ENCODE peak calls at places on chromosomes 4 and X, in eight cellular contexts. S, V, Y, Z, M, N, L and G are unnamed samples.
A peak's percentile ranks its signal among the peaks of the same experiment; 100 is the strongest.

GRCh38 chr4:38113136-38113535 is 152.9 kb downstream of the PTTG2 start:
- DNase-seq in S (no peak), V (no peak), Y (no peak), Z (no peak), M (no peak), N (no peak), L (no peak), G (no peak)

GRCh38 chrX:11435568-11435967 is 142.4 kb downstream of the AMELX start:
- DNase-seq in S (no peak), V (no peak), Y (no peak), Z (no peak), M (no peak), N (no peak), L (no peak), G (no peak)

GRCh38 chr4:52126946-52127345 is 75.8 kb downstream of the SPATA18 start:
- DNase-seq in S (no peak), V (no peak), Y (no peak), Z (no peak), M (no peak), N (no peak), L (no peak), G (peak; percentile 0)

GRCh38 chrX:21993265-21993664 is 38.9 kb upstream of the PHEX start:
- DNase-seq in S (no peak), V (no peak), Y (no peak), Z (no peak), M (peak; percentile 7), N (peak; percentile 60), L (no peak), G (no peak)

GRCh38 chrX:106932492-106932923 is 12.3 kb downstream of the CLDN2 start:
- DNase-seq in S (peak; percentile 1), V (no peak), Y (no peak), Z (no peak), M (no peak), N (no peak), L (no peak), G (no peak)

GRCh38 chrX:51332188-51332942 is at the start of gene NUDT10:
- DNase-seq in S (no peak), V (no peak), Y (peak; percentile 83), Z (no peak), M (peak; percentile 17), N (peak; percentile 43), L (peak; percentile 84), G (peak; percentile 50)

GRCh38 chrX:153969904-153970397 is 1.7 kb downstream of the HCFC1 start:
- DNase-seq in S (no peak), V (no peak), Y (peak; percentile 85), Z (peak; percentile 47), M (no peak), N (no peak), L (no peak), G (no peak)

GRCh38 chr4:5370286-5370685 is 319.0 kb downstream of the STK32B start:
- DNase-seq in S (peak; percentile 26), V (no peak), Y (no peak), Z (no peak), M (no peak), N (no peak), L (no peak), G (no peak)

GRCh38 chrX:51182545-51182944 is 150.1 kb upstream of the NUDT10 start:
- DNase-seq in S (no peak), V (no peak), Y (no peak), Z (no peak), M (no peak), N (no peak), L (peak; percentile 5), G (no peak)

GRCh38 chr4:140222175-140222574 is 68.2 kb upstream of the MAML3 start:
- DNase-seq in S (peak; percentile 31), V (no peak), Y (no peak), Z (no peak), M (no peak), N (no peak), L (no peak), G (no peak)

GRCh38 chrX:34884693-34885277 is 57.8 kb upstream of the FAM47B start:
- DNase-seq in S (no peak), V (no peak), Y (no peak), Z (no peak), M (no peak), N (no peak), L (no peak), G (no peak)

GRCh38 chr4:184593461-184593860 is 55.8 kb downstream of the CASP3 start:
- DNase-seq in S (no peak), V (no peak), Y (no peak), Z (no peak), M (no peak), N (no peak), L (no peak), G (no peak)

GRCh38 chr4:159075531-159075932 is 27.3 kb upstream of the RAPGEF2 start:
- DNase-seq in S (no peak), V (no peak), Y (no peak), Z (no peak), M (no peak), N (no peak), L (no peak), G (no peak)

GRCh38 chr4:151600432-151600831 is 160.4 kb downstream of the GATB start:
- DNase-seq in S (no peak), V (no peak), Y (no peak), Z (no peak), M (no peak), N (no peak), L (no peak), G (no peak)

GRCh38 chr4:60805500-60806313 is 394.4 kb upstream of the ADGRL3 start:
- DNase-seq in S (no peak), V (peak; percentile 26), Y (no peak), Z (peak; percentile 3), M (no peak), N (no peak), L (peak; percentile 59), G (no peak)

GRCh38 chr4:77176606-77177005 is 19.6 kb downstream of the CCNG2 start:
- DNase-seq in S (no peak), V (no peak), Y (no peak), Z (no peak), M (no peak), N (no peak), L (peak; percentile 69), G (no peak)

GRCh38 chr4:2906218-2906617 is 57.0 kb downstream of the NOP14 start:
- DNase-seq in S (no peak), V (no peak), Y (no peak), Z (no peak), M (no peak), N (no peak), L (no peak), G (no peak)